ENCODE peak calls at places on chromosomes 7 and 10, in seven cellular contexts. J is Panc1, T is SK-N-SH, Z is H1, W is K562, R is HCT116, S is GM12878. N is an unnamed sample.

GRCh38 chr10:103678104-103678526 is 177.3 kb downstream of the SH3PXD2A start:
- DNase-seq in J (no peak), T (peak; percentile 94), Z (no peak), W (no peak), R (no peak), S (peak; percentile 84), N (no peak)

GRCh38 chr7:137160236-137160635 is 183.3 kb downstream of the PTN start:
- DNase-seq in J (no peak), T (no peak), Z (no peak), W (no peak), R (no peak), S (no peak), N (no peak)

GRCh38 chr10:80709879-80710278 is 172.2 kb downstream of the SH2D4B start:
- DNase-seq in J (no peak), T (no peak), Z (no peak), W (peak; percentile 21), R (no peak), S (no peak), N (no peak)

GRCh38 chr7:134512271-134512670 is 15.1 kb upstream of the AKR1B10 start:
- DNase-seq in J (no peak), T (no peak), Z (no peak), W (no peak), R (no peak), S (no peak), N (no peak)

GRCh38 chr7:132422502-132423101 is 153.7 kb downstream of the PLXNA4 start:
- DNase-seq in J (no peak), T (no peak), Z (no peak), W (no peak), R (no peak), S (no peak), N (no peak)

GRCh38 chr7:98090116-98090515 is 16.5 kb upstream of the LMTK2 start:
- DNase-seq in J (no peak), T (no peak), Z (no peak), W (no peak), R (no peak), S (no peak), N (no peak)

GRCh38 chr10:73439605-73440298 is 6.4 kb upstream of the MSS51 start:
- DNase-seq in J (no peak), T (no peak), Z (no peak), W (no peak), R (no peak), S (no peak), N (no peak)

GRCh38 chr10:75440271-75440793 is 8.9 kb downstream of the LRMDA start:
- DNase-seq in J (no peak), T (no peak), Z (no peak), W (no peak), R (no peak), S (no peak), N (no peak)

GRCh38 chr7:80379034-80379433 is 132.8 kb downstream of the GNAT3 start:
- DNase-seq in J (no peak), T (no peak), Z (no peak), W (no peak), R (no peak), S (no peak), N (no peak)

GRCh38 chr7:54960517-54960916 is 58.3 kb upstream of the EGFR start:
- DNase-seq in J (no peak), T (no peak), Z (no peak), W (no peak), R (no peak), S (no peak), N (no peak)

GRCh38 chr7:155527664-155528063 is 18.7 kb downstream of the CNPY1 start:
- DNase-seq in J (no peak), T (no peak), Z (no peak), W (no peak), R (no peak), S (no peak), N (no peak)

DNA sequence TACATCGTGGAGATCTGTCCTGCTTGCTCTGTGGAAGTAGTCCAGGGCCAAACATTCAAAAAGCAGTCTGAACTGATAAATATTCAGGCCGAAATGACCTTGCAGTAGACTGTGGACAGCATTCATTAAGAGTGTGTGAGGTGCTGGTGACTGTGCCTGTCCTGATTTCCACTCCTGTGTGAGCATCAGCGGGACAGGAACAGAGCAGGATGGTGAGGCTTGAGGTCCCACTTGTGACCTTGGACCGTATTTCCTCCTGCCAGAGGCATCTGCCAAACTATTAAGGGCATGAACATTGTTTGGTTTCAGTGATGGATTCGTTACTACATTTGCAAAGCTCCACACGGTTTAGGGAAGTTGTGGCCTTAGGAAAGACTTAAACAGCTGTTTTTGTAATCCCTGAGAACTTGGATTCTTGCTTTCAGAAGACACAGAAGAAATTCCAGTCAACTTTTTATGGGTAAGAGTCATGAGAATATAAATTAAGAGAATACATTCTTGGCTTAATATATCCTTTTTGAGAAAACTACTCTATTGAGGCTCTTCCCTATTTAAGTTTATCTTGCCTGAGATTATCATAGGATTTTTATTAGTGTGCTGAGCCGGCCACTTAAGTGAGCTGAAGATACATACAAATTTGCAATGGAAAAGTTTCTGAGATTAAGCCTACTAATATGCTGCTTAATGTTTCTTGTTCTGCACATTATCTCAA is 32.9 kb downstream of the CCNY start:
- DNase-seq in J (no peak), T (no peak), Z (no peak), W (no peak), R (no peak), S (no peak), N (no peak)
- TF ChIP-seq SIN3A in J (no peak), T (no peak), Z (no peak), W (no peak), R (no peak), S (no peak), N (no peak)

GRCh38 chr10:101040851-101041250 is 9.8 kb downstream of the SFXN3 start:
- DNase-seq in J (no peak), T (no peak), Z (no peak), W (no peak), R (no peak), S (no peak), N (no peak)

GRCh38 chr10:101042118-101042517 is 11.1 kb downstream of the SFXN3 start:
- DNase-seq in J (no peak), T (no peak), Z (no peak), W (no peak), R (no peak), S (no peak), N (no peak)

GRCh38 chr10:101042667-101043355 is 11.8 kb downstream of the SFXN3 start:
- DNase-seq in J (peak; percentile 97), T (peak; percentile 91), Z (peak; percentile 90), W (peak; percentile 96), R (peak; percentile 97), S (peak; percentile 83), N (peak; percentile 94)

GRCh38 chr10:101040061-101040460 is 9.0 kb downstream of the SFXN3 start:
- DNase-seq in J (no peak), T (no peak), Z (no peak), W (no peak), R (no peak), S (no peak), N (no peak)

DNA sequence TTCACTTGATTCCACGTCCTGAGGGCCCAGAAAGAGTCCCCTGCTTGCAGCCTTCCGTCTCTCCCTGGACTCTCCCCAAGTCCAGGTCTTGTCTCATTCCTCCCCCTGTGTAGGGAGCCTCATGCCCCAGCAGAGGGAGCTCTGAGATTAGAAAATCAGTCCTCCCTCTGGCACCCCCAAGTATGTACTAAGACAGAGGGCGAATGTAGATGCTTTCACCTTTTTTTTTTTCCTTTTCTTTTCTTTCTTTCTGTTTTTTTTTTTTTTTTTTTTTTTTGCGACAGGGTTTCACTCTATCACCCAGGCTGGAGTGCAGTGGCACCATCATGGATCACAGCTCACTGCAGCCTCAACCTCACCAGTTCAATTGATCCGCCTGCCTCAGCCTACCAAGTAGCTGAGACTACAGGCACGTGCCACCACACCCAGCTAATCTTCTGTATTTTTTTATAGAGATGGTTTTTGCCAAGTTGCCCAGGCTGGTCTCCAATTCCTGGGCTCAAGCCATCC is 10.3 kb downstream of the SFXN3 start:
- DNase-seq in J (no peak), T (peak; percentile 83), Z (no peak), W (peak; percentile 83), R (peak; percentile 85), S (no peak), N (peak; percentile 81)
- TF ChIP-seq SIN3A in J (no peak), T (peak; percentile 57), Z (no peak), W (no peak), R (no peak), S (no peak), N (no peak)

GRCh38 chr10:13813540-13813939 is 226.8 kb downstream of the PRPF18 start:
- DNase-seq in J (no peak), T (no peak), Z (no peak), W (no peak), R (no peak), S (no peak), N (no peak)

GRCh38 chr10:13810536-13810935 is 223.8 kb downstream of the PRPF18 start:
- DNase-seq in J (no peak), T (no peak), Z (no peak), W (no peak), R (no peak), S (no peak), N (no peak)

GRCh38 chr10:13809447-13809846 is 222.7 kb downstream of the PRPF18 start:
- DNase-seq in J (no peak), T (no peak), Z (peak; percentile 57), W (no peak), R (no peak), S (no peak), N (no peak)

GRCh38 chr10:13815766-13816165 is 229.0 kb downstream of the PRPF18 start:
- DNase-seq in J (peak; percentile 38), T (no peak), Z (no peak), W (no peak), R (no peak), S (no peak), N (no peak)

GRCh38 chr10:13812804-13813203 is 226.0 kb downstream of the PRPF18 start:
- DNase-seq in J (no peak), T (no peak), Z (no peak), W (peak; percentile 30), R (no peak), S (no peak), N (no peak)
- TF ChIP-seq SIN3A in J (no peak), T (no peak), Z (no peak), W (no peak), R (no peak), S (no peak), N (no peak)

GRCh38 chr7:128876127-128876526 is 13.5 kb downstream of the ATP6V1F start:
- DNase-seq in J (no peak), T (no peak), Z (no peak), W (no peak), R (no peak), S (no peak), N (no peak)

GRCh38 chr7:128878226-128879105 is 15.8 kb downstream of the ATP6V1F start:
- DNase-seq in J (no peak), T (no peak), Z (no peak), W (no peak), R (no peak), S (no peak), N (no peak)

GRCh38 chr7:128876586-128876977 is 13.9 kb downstream of the ATP6V1F start:
- DNase-seq in J (no peak), T (no peak), Z (no peak), W (no peak), R (no peak), S (no peak), N (no peak)

GRCh38 chr7:128877756-128878120 is 15.1 kb downstream of the ATP6V1F start:
- DNase-seq in J (no peak), T (no peak), Z (no peak), W (no peak), R (no peak), S (no peak), N (no peak)

GRCh38 chr7:128876978-128877755 is 14.5 kb downstream of the ATP6V1F start:
- DNase-seq in J (no peak), T (no peak), Z (no peak), W (no peak), R (no peak), S (no peak), N (no peak)
- TF ChIP-seq SIN3A in J (no peak), T (no peak), Z (no peak), W (no peak), R (no peak), S (no peak), N (no peak)

N was measured in HepG2.